ENCODE peak calls at places on chromosomes 2 and 18, in six cellular contexts. D is astrocyte of the spinal cord, J is brain microvascular endothelial cell, E is K562, K is cardiac fibroblast, H is astrocyte of the cerebellum. V is an unnamed sample.

GRCh38 chr2:64698668-64699444 is 45.1 kb upstream of the SERTAD2 start:
- DNase-seq in K (peak), D (peak), E (no peak), J (peak), H (peak), V (peak)

GRCh38 chr18:35282353-35282752 is 7.7 kb downstream of the ZSCAN30 start:
- DNase-seq in K (peak), J (peak), H (no peak), E (no peak), D (peak), V (no peak)

GRCh38 chr2:127463155-127463991 is 45.1 kb downstream of the PROC start:
- DNase-seq in J (no peak), D (no peak), K (peak), H (peak), E (no peak), V (no peak)

GRCh38 chr2:37282746-37283145 is 41.9 kb downstream of the PRKD3 start:
- DNase-seq in K (peak), D (no peak), E (no peak), J (peak), H (no peak), V (peak)

GRCh38 chr2:120245520-120245835 is 7.2 kb upstream of the RALB start:
- DNase-seq in K (peak), E (no peak), H (no peak), J (no peak), D (no peak), V (no peak)

GRCh38 chr2:191087311-191087710 is 63.5 kb downstream of the STAT4 start:
- DNase-seq in H (no peak), E (no peak), J (no peak), K (no peak), D (no peak), V (no peak)

GRCh38 chr2:218074031-218074430 is 5.0 kb downstream of the RUFY4 start:
- DNase-seq in E (peak), J (peak), D (no peak), H (no peak), K (peak), V (no peak)

GRCh38 chr2:231941673-231942072 is 15.5 kb upstream of the NPPC start:
- DNase-seq in K (no peak), D (no peak), J (no peak), E (no peak), H (no peak), V (no peak)

GRCh38 chr2:173881886-173882285 is 83.3 kb downstream of the SP3 start:
- DNase-seq in J (no peak), H (no peak), D (no peak), E (no peak), K (no peak), V (peak)

GRCh38 chr2:190318931-190319556 is 582 bp downstream of the HIBCH start:
- DNase-seq in D (peak), H (no peak), E (no peak), K (no peak), J (no peak), V (no peak)

GRCh38 chr2:72150961-72151356 is 3.3 kb upstream of the CYP26B1 start:
- DNase-seq in E (no peak), D (no peak), H (no peak), K (no peak), J (no peak), V (no peak)

GRCh38 chr2:209771474-209772292 is at the start of gene UNC80:
- DNase-seq in D (peak), K (peak), E (peak), J (peak), H (peak), V (peak)

GRCh38 chr2:33202641-33203345 is 256.0 kb downstream of the LTBP1 start:
- DNase-seq in D (no peak), H (no peak), J (no peak), E (no peak), K (no peak), V (no peak)

GRCh38 chr18:46211816-46212215 is 107.6 kb downstream of the HAUS1 start:
- DNase-seq in H (no peak), K (peak), J (no peak), D (peak), E (no peak), V (no peak)
- H3K4me3 ChIP-seq in H (no peak), K (no peak), J (no peak), D (no peak), E (no peak), V (no peak)

DNA sequence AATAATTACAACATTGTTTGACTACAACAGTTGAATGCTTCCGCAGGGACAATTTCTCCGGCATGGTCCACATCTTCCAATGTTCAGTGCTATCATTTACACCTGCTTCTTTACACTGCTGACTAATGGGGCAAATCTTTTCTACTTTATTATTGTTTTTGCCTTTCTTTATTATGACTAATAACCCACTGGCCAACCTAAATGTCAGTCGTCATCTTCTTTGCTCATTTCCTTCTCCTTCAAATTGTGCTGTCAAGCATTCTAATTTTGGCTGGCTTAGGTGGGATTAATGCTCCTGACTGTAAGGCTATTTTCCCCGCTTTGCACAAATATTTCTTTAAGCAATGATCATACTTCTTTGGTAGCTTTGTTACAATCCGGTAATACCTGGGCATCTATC is 132.6 kb downstream of the SOCS6 start:
- DNase-seq in D (peak), E (no peak), J (peak), K (no peak), H (no peak), V (peak)
- H3K4me3 ChIP-seq in D (no peak), E (no peak), J (no peak), K (no peak), H (no peak), V (peak)

GRCh38 chr2:69914235-69915049 is 467 bp upstream of the MXD1 start:
- DNase-seq in J (peak), H (peak), K (peak), D (peak), E (peak), V (peak)

GRCh38 chr2:69918391-69918790 is 3.5 kb downstream of the MXD1 start:
- DNase-seq in J (no peak), D (no peak), K (no peak), H (no peak), E (no peak), V (no peak)

GRCh38 chr2:69916151-69916550 is 1.2 kb downstream of the MXD1 start:
- DNase-seq in D (no peak), K (no peak), E (no peak), H (no peak), J (no peak), V (no peak)

GRCh38 chr2:69915050-69915945 is at the start of gene MXD1:
- DNase-seq in H (no peak), E (peak), D (no peak), K (no peak), J (no peak), V (no peak)

DNA sequence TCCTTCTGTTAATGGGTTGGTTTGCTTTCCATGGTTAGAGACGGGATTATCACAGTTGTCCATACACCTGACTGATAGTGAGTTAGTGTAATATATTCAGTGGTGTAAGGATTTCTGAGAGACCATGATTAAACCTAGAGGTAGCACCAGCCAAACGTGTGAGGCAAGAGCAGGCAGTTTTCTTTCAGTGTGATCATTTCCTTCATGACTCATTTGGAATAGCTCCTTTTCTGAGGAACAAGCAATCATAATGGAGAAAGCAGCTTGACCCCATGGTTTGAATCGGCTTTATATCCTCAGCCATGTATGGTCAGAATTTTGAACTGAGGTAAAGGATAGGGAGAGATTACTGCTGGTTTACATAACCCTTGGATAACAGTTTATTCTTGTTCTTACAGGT is 2.9 kb downstream of the MXD1 start:
- DNase-seq in D (peak), K (peak), E (peak), H (peak), J (peak), V (peak)
- H3K4me3 ChIP-seq in D (no peak), K (no peak), E (no peak), H (no peak), J (no peak), V (no peak)

GRCh38 chr18:49814147-49814499 is 790 bp upstream of the ACAA2 start:
- DNase-seq in H (no peak), D (peak), J (peak), K (peak), E (peak), V (peak)

GRCh38 chr18:49815927-49816326 is 2.6 kb upstream of the ACAA2 start:
- DNase-seq in D (no peak), E (no peak), K (no peak), J (no peak), H (no peak), V (no peak)

GRCh38 chr18:49819071-49819662 is 5.8 kb upstream of the ACAA2 start:
- DNase-seq in E (no peak), D (no peak), K (no peak), H (no peak), J (no peak), V (no peak)

GRCh38 chr18:49817947-49818346 is 4.6 kb upstream of the ACAA2 start:
- DNase-seq in K (no peak), D (no peak), J (no peak), E (no peak), H (no peak), V (no peak)

GRCh38 chr18:49819768-49820662 is 6.7 kb upstream of the ACAA2 start:
- DNase-seq in D (no peak), J (no peak), E (no peak), K (peak), H (no peak), V (no peak)
- H3K4me3 ChIP-seq in D (no peak), J (no peak), E (no peak), K (no peak), H (no peak), V (no peak)

GRCh38 chr2:144333144-144333555 is 186.8 kb downstream of the ZEB2 start:
- DNase-seq in K (no peak), J (no peak), D (no peak), E (no peak), H (no peak), V (no peak)
- H3K4me3 ChIP-seq in K (peak), J (peak), D (peak), E (peak), H (peak), V (peak)

DNA sequence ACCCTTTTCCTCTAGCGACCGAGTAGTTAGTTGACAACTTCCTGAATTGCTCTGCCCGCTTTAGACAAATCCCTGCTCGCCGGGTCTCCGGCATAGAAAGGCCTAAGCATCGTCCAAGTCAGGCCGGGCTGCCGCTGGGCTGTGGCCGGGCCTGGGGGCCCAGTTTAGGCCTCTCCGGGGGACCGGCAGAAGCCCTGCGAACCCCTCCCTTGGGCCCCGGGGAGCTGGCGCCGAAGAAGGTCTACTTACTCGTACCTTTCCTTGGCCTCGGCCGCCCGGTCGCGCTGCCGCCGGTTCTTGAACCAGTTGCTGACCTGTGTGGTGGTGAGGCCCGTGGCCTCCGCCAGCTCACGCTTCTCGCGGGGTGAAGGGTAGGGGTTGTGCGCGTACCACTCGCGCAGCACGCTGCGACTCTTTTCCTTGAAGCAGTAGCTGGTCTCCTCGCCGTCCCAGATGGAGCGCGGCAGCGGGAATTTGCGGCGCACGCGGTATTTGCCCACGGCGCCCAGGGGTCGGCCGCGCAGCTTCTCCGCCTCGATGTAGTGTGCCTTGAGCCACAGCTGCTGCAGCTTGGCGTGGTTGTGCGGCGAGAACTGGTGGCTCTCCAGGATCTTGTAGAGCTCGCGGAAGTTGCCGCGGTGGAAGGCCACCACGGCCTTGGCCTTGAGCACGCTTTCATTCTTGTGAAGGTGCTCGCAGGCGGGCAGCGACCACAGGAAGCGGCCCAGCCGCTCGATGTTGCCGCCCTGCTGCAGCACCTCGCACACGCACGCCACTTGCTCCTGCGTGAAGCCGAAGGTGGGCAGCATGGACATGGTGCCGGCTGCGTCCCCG is 739 bp downstream of the SIX2 start:
- DNase-seq in H (no peak), E (no peak), D (peak), K (peak), J (no peak), V (no peak)
- H3K4me3 ChIP-seq in H (peak), E (no peak), D (peak), K (peak), J (peak), V (no peak)